ENCODE peak calls at places on chromosomes 6 and 20, in seven cellular contexts. X, W, A, I, J, Q and L are unnamed samples.

GRCh38 chr6:87074051-87074711 is 20.7 kb downstream of the CGA start:
- DNase-seq in X (no peak), W (no peak), A (no peak), I (no peak), J (no peak), Q (no peak), L (no peak)

GRCh38 chr20:10611357-10611756 is 62.4 kb downstream of the JAG1 start:
- DNase-seq in X (no peak), W (peak), A (peak), I (peak), J (peak), Q (peak), L (peak)

GRCh38 chr6:126550323-126550722 is 210.4 kb downstream of the CENPW start:
- DNase-seq in X (no peak), W (no peak), A (no peak), I (no peak), J (no peak), Q (no peak), L (no peak)

GRCh38 chr6:23349521-23350147 is 776.4 kb upstream of the NRSN1 start:
- DNase-seq in X (no peak), W (peak), A (no peak), I (no peak), J (peak), Q (no peak), L (no peak)

GRCh38 chr6:21578523-21578922 is 15.0 kb upstream of the SOX4 start:
- DNase-seq in X (no peak), W (no peak), A (no peak), I (no peak), J (no peak), Q (no peak), L (no peak)

GRCh38 chr6:168992696-168993185 is 260.9 kb downstream of the THBS2 start:
- DNase-seq in X (no peak), W (no peak), A (no peak), I (no peak), J (no peak), Q (no peak), L (no peak)

GRCh38 chr6:165697171-165697570 is 34.1 kb upstream of the PDE10A start:
- DNase-seq in X (no peak), W (no peak), A (no peak), I (no peak), J (peak), Q (no peak), L (no peak)

GRCh38 chr6:167699141-167700036 is 127.3 kb upstream of the AFDN start:
- DNase-seq in X (no peak), W (peak), A (peak), I (peak), J (peak), Q (peak), L (peak)

GRCh38 chr6:99151634-99152344 is 197.7 kb downstream of the FAXC start:
- DNase-seq in X (peak), W (peak), A (peak), I (no peak), J (peak), Q (peak), L (peak)

GRCh38 chr6:85660181-85660611 is 17.5 kb upstream of the SYNCRIP start:
- DNase-seq in X (no peak), W (peak), A (no peak), I (no peak), J (peak), Q (no peak), L (peak)

GRCh38 chr6:1796706-1797529 is 187.2 kb downstream of the FOXC1 start:
- DNase-seq in X (no peak), W (no peak), A (no peak), I (no peak), J (no peak), Q (no peak), L (no peak)

GRCh38 chr20:23363257-23363649 is 1.3 kb downstream of the GZF1 start:
- DNase-seq in X (no peak), W (no peak), A (peak), I (no peak), J (no peak), Q (no peak), L (no peak)

GRCh38 chr6:44976677-44977405 is 351.3 kb upstream of the RUNX2 start:
- DNase-seq in X (no peak), W (peak), A (no peak), I (no peak), J (peak), Q (no peak), L (peak)

GRCh38 chr20:39600156-39600555 is 638.0 kb downstream of the DHX35 start:
- DNase-seq in X (no peak), W (no peak), A (no peak), I (no peak), J (no peak), Q (no peak), L (no peak)

GRCh38 chr6:37791156-37791919 is 28.2 kb upstream of the ZFAND3 start:
- DNase-seq in X (peak), W (peak), A (peak), I (peak), J (peak), Q (peak), L (peak)

GRCh38 chr6:31340228-31340627 is 16.8 kb downstream of the HLA-B start:
- DNase-seq in X (no peak), W (no peak), A (no peak), I (no peak), J (no peak), Q (no peak), L (no peak)

DNA sequence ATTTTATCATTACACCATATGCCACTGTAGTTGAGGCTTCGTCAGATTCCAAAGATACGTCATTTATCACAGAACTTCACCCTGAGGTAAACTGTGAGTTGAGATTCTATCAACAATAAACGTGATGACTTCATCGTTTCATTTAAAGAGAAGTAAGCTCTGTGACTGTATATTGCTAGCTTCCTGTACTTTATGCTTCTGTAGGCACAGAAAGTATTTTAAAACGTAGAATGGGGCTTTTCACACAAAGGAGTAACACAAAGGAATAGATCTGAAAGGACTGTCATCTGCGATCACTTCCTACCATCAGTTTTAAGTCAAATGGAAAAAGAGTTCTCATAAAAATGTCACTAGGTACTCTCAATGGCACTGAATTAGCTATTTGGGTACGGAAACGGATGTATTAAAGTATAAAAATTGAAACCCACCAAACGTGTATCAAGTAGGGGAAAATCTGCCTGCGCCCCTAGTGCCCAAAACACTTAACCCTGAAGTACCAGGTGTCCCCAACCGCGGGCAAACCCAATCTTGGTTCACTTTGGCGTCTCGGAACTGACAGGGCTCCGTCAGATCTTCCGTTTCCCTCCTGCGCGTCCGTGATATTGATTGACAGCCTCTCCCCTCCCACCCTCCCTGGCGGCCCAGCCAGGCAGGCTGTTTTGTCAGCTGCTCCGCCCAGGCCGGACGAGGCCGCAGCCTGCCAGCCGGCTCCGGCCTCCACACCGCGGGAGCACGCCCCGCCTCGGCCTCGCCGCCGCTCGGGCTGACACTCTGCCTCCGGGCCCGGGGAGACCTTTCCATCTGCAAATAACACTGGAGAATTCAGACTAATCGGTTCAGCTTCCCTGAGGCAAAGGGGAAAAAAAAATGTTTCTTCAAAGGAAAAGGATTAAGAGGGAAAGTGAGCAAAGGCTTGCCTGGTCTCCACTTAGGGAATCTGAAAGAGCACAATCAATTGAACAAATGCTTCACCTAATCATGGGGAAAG is 234.7 kb upstream of the MCHR2 start:
- DNase-seq in X (no peak), W (peak), A (peak), I (peak), J (peak), Q (peak), L (peak)
- TF ChIP-seq CTCF in X (peak), W (peak), A (no peak), I (no peak), J (peak), Q (peak), L (peak)

GRCh38 chr20:18488301-18488700 is 8.7 kb downstream of the RBBP9 start:
- DNase-seq in X (no peak), W (no peak), A (no peak), I (no peak), J (no peak), Q (no peak), L (no peak)
- TF ChIP-seq CTCF in X (no peak), W (no peak), A (no peak), I (no peak), J (no peak), Q (no peak), L (no peak)

GRCh38 chr6:3884007-3884745 is 35.0 kb downstream of the FAM50B start:
- DNase-seq in X (no peak), W (peak), A (no peak), I (no peak), J (peak), Q (peak), L (no peak)

GRCh38 chr6:3888153-3888957 is 39.2 kb downstream of the FAM50B start:
- DNase-seq in X (no peak), W (peak), A (no peak), I (peak), J (no peak), Q (no peak), L (no peak)

GRCh38 chr6:3885262-3886036 is 36.3 kb downstream of the FAM50B start:
- DNase-seq in X (no peak), W (no peak), A (no peak), I (no peak), J (no peak), Q (peak), L (no peak)

GRCh38 chr6:3882865-3883264 is 33.7 kb downstream of the FAM50B start:
- DNase-seq in X (no peak), W (peak), A (no peak), I (no peak), J (peak), Q (no peak), L (no peak)

DNA sequence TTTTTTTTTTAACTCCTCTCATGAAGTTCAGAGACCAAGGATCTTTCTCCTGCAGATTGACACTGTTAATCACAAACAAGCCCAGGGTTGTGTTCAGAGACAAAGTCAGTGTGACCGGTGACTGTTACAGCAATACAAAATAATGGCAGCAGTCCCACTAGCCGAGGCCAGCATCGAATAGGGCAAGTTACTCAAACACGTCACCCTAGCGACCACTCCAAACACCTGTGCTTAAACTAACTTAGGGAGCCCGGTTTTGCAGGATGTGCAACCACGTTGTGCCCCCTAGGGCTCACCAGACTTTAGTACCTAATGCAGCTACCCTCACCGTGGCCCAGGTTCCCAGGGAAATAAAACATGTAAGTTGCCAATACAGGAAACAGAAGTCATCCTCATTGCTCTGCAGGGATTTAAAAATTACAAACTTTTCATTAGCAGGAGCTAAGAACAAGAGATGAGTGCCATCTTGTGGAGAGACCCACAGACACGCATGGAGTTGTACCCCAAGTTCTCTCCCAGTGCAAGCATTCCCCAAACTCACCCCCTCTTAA is 38.1 kb downstream of the FAM50B start:
- DNase-seq in X (no peak), W (peak), A (peak), I (no peak), J (peak), Q (no peak), L (no peak)
- TF ChIP-seq CTCF in X (peak), W (peak), A (peak), I (peak), J (peak), Q (no peak), L (peak)

GRCh38 chr6:157281570-157281969 is 41.7 kb downstream of the TMEM242 start:
- DNase-seq in X (no peak), W (no peak), A (peak), I (no peak), J (no peak), Q (peak), L (no peak)
- TF ChIP-seq CTCF in X (peak), W (no peak), A (peak), I (peak), J (peak), Q (peak), L (no peak)

DNA sequence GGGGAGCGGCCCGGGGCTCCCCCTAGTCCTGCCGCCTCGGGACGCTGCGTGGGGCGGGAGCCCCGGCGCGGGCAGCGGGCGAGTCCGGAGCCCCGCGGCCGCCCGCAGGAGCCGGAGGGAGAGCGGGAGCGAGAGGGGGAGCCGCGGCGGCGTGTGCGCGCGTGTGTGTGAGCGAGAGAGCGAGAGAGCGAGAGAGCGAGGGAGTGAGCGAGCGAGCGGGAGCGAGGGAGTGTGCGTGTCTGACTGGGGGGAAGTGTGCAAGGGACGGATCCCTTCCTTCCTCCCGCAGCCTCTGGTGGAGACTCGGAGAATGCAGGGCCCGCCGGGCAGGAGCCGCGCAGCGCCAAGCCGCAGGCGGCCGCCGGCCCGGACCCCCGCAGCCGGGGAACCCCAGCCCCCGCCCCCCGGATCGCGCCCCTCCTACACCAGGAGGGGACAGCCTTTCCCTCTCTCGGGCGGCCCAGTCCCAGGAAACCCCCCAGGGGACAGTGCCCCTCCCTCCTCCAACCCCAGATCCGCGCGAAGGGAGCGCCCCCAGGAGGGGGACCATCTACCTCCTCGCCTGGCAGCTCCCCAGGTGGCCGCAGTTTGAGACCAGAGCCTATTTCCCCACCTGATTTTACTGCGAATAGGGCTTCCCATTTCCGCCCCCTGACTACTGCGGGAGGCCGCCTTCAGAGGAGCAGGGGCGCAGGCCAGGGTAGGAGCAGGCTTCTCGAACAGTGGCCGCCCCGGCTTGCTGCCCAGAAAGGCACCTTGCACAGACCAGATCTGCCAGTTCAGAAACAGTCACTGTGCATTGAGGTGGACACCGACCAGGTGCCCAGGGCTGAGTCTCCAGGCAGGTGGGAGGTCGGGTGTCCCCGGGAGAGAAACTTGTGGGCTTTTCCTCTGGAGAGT is at the start of gene CDH22:
- DNase-seq in X (no peak), W (peak), A (peak), I (peak), J (no peak), Q (peak), L (peak)
- TF ChIP-seq CTCF in X (peak), W (no peak), A (peak), I (no peak), J (peak), Q (peak), L (peak)

DNA sequence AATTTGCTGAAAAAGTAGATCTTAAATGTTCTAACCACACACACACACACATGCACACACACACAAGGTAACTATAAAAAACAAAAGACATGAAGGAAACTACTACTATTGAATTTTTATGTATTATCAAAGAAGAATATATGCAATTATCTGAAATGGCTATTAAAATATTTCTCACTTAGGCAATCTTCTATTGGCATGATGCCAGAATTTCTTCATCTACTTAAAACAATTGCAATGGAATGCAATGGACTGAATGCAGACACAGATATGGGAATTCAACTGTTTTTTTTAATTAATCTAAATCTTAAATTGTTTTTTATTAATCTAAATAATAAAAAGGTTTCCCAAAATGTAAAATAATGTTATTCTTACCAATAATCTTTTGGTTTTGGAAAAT is 152.6 kb upstream of the SMLR1 start:
- DNase-seq in X (no peak), W (peak), A (no peak), I (no peak), J (no peak), Q (no peak), L (no peak)
- TF ChIP-seq CTCF in X (no peak), W (no peak), A (no peak), I (no peak), J (no peak), Q (no peak), L (no peak)